ENCODE peak calls at places on chromosomes 12 and 14, in six cellular contexts. C is K562, W is endothelial cell of umbilical vein, U is mammary epithelial cell, G is SK-N-SH, N is H9. F is an unnamed sample. For H3K4me1 and H4K20me1, the result is how much of the 10 kb centered on the place peaks cover.

GRCh38 chr12:122449317-122449716 is 26.8 kb upstream of the CLIP1 start:
- DNase-seq in G (no peak), W (peak), C (peak), U (peak), N (no peak), F (no peak)

GRCh38 chr14:100810435-100810834 is 15.5 kb upstream of the MEG3 start:
- DNase-seq in G (no peak), C (no peak), N (no peak), W (no peak), U (no peak), F (no peak)

GRCh38 chr14:24443053-24443683 is 592 bp upstream of the SDR39U1 start:
- DNase-seq in N (no peak), W (peak), G (no peak), U (no peak), C (no peak), F (no peak)

GRCh38 chr12:78898416-78898815 is 33.8 kb downstream of the SYT1 start:
- DNase-seq in G (peak), U (no peak), N (no peak), C (no peak), W (peak), F (peak)

GRCh38 chr12:78457951-78458350 is 406.6 kb upstream of the SYT1 start:
- DNase-seq in W (no peak), U (no peak), N (no peak), C (no peak), G (no peak), F (no peak)

GRCh38 chr12:78157199-78157598 is 326.5 kb downstream of the NAV3 start:
- DNase-seq in N (no peak), W (no peak), U (peak), G (no peak), C (no peak), F (no peak)

GRCh38 chr12:39380090-39380489 is 62.8 kb downstream of the KIF21A start:
- DNase-seq in W (no peak), U (no peak), C (no peak), G (no peak), N (no peak), F (no peak)

GRCh38 chr14:90587918-90588317 is 191.1 kb downstream of the CALM1 start:
- DNase-seq in N (no peak), C (no peak), G (no peak), U (no peak), W (no peak), F (no peak)

GRCh38 chr12:103455020-103455763 is 40.6 kb downstream of the C12orf42 start:
- DNase-seq in W (no peak), C (no peak), G (no peak), U (no peak), N (no peak), F (no peak)

GRCh38 chr12:119383206-119383605 is 48.7 kb downstream of the CCDC60 start:
- DNase-seq in W (no peak), N (no peak), G (no peak), U (no peak), C (no peak), F (no peak)

GRCh38 chr12:7017870-7018349 is 366 bp downstream of the LPCAT3 start:
- DNase-seq in U (no peak), G (peak), W (no peak), N (no peak), C (peak), F (no peak)

GRCh38 chr12:4826909-4827308 is 82.8 kb upstream of the KCNA1 start:
- DNase-seq in U (no peak), N (no peak), G (no peak), W (no peak), C (no peak), F (no peak)
- H3K4me1 ChIP-seq in U (under half), N (under half), G (under half), W (under half), C (under half), F (under half)

GRCh38 chr12:29734299-29734698 is 49.4 kb downstream of the TMTC1 start:
- DNase-seq in U (no peak), C (no peak), G (no peak), N (no peak), W (no peak), F (no peak)
- H3K27ac ChIP-seq in U (no peak), C (no peak), G (no peak), N (no peak), W (no peak), F (no peak)

DNA sequence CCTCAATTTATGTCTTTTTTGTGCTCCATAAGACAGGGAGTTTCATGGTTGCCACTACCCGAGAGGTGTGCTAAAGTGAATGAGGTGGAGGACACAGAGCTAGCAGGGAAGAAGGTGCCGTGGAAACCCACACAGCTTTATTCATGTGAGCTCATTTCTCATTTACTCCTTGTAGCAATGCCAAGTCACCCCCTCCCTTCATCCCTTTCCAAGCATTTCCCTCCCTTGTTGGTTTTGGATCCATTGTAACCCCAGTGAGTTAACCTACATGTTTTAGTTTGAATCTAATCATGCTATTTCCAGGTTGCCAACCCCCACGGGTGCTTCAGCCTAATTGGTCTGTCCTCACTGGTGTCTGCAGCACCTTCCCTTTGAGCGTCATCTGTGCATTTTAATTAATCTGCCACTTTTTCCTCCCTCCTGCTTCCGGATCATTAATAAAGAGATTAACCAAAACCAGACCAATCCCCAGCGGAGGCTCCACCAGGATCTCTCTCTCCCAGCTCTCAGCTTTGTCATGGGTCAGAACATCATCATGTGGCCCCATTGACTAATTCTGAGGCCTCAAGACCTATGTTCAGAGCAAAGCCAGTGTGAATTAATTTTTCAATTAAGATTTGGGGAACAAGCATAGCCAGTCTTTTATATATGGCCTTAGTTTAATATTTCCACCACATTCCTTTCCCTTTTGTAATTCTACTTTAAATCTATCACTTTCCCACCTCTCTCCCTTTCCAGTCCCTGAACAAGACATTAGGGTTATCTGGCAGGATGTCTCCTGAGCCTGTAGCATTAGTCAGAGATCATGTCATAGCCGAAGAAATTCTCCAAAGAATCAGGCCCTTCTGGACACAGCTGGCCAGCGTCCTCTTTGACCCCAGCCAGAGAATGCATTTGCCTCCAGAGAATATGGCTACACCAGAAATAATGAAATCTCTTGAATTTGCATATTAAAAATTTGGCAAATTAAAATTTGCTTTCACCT is 56.4 kb downstream of the NTF3 start:
- DNase-seq in N (no peak), U (no peak), C (no peak), G (no peak), W (peak), F (no peak)
- H4K20me1 ChIP-seq in N (under half), U (under half), C (under half), G (under half), W (under half), F (under half)

GRCh38 chr12:57524814-57525614 is 2.4 kb downstream of the MBD6 start:
- DNase-seq in U (no peak), N (no peak), C (peak), W (no peak), G (no peak), F (no peak)
- H3K4me1 ChIP-seq in U (under half), N (under half), C (under half), W (under half), G (under half), F (under half)

DNA sequence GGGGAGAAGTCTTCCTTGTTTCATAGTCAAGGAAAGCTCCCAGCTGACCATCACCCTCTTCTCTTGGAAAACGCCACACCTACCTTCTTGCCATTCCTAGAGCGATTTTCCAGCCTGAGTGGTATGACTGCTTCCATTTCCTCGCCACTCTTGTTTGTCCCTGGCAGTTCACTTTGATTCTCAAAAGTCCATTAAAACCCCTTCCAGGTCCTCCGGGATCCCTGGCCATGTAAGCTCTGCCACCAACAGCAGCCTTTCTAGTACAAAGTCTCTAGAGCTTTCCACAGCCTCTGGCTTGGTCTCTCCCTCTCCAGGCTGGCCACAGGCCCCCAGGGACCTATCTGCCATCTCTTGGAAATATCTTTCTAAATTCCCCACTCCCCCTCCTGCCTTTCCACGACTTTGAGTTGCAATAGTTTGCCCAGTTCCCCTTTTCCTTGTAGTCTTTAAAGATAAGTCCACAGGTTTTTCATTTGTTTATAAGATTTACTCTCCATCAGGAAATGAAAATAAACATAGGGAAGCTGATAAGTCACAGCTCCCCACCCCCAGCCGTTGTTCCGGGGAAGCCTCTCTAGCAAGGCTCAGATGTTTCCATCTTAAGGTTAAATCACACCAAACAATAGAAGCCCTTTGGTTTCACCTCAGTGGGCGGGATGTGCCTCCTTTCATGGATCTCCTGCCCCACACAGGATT is 42.9 kb upstream of the SINHCAF start:
- DNase-seq in C (no peak), N (peak), W (no peak), G (no peak), U (no peak), F (peak)
- H3K27ac ChIP-seq in C (no peak), N (peak), W (no peak), G (no peak), U (no peak), F (peak)

GRCh38 chr12:50598321-50598862 is 93.6 kb downstream of the DIP2B start:
- DNase-seq in C (no peak), W (no peak), G (no peak), U (no peak), N (no peak), F (no peak)
- H4K20me1 ChIP-seq in C (under half), W (under half), G (under half), U (under half), N (under half), F (under half)

DNA sequence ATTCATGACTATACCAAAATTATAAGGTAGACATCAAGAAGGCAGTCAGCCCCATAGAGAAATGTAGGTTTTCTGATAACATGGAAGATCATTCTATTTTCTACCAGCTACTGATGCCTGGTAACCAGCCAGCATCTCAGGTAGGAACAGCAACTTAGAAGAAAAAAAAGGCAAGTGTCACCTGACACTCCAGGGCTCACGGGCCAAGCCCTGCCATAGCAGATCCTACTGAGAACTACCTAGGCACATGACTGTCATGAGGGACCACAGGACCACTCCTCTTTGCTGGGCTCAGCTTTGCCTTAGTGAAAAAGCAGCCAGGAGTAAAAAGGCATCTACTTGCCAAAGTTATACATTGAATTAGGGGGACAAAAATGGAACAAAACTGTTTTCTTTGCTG is 33.4 kb downstream of the CORO1C start:
- DNase-seq in W (no peak), U (no peak), C (no peak), N (no peak), G (no peak), F (no peak)
- H3K4me1 ChIP-seq in W (under half), U (half or more), C (half or more), N (under half), G (under half), F (under half)

DNA sequence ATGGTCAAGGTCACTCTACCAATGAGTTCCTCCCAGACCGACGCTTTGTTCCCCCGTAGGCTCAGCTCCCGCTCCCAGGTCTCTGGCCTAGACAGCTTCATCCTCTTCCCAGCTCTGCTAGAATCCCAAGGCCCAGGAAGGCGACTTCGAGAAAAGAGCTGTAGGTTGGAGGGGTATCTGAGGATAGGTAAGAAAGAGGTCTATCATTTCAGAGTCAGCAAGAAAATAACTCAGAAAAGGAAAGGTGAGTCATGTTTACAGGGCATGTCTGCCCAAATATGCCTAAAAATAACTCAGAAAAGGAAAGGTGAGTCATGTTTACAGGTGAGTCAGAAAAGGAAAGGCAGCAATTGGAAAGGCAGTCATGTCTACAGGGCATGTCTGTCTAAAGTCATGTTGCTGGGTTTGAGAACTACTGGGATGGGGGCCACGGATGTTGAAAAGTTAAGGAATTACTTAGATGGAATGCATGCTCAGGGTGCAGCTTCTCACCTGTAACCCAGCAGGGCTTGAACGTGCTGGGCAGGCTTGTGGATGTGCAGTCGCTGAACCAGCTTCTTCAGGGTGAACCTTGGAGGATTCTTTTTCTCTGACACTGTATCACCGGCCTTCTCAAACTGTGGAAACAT is 12.2 kb downstream of the TEP1 start:
- DNase-seq in W (peak), G (no peak), N (no peak), U (peak), C (no peak), F (no peak)
- H3K27ac ChIP-seq in W (peak), G (no peak), N (no peak), U (peak), C (no peak), F (no peak)